ENCODE peak calls at places on chromosome 13, in eight cellular contexts. X is NCI-H774; S is mucosa of gallbladder; P is caudate nucleus; U is Right ventricle myocardium superior; M is stimulated activated CD8-positive, alpha-beta memory T cell treated with anti-CD3 and anti-CD28 coated beads, Interleukin-15, amount 100 ng/mL, for 4 hours; L is T-cell; C is NCI-H2029 treated with DMSO at 0.1 percent for 48 hours. V is an unnamed sample.
A peak's percentile ranks its signal among the peaks of the same experiment; 100 is the strongest.

GRCh38 chr13:109610517-109610916 is 175.9 kb downstream of the IRS2 start:
- DNase-seq in X (no peak), P (no peak), U (peak; percentile 70), M (no peak), L (peak; percentile 33), C (no peak), S (no peak), V (peak; percentile 29)

GRCh38 chr13:99215466-99215865 is 14.8 kb downstream of the UBAC2 start:
- DNase-seq in U (no peak), X (no peak), L (peak; percentile 72), M (no peak), S (no peak), P (no peak), C (no peak), V (peak; percentile 22)

GRCh38 chr13:112782433-112783010 is 92.7 kb downstream of the ATP11A start:
- DNase-seq in S (no peak), P (no peak), X (no peak), U (no peak), C (no peak), L (no peak), M (no peak), V (no peak)

GRCh38 chr13:37144661-37145060 is 39.2 kb upstream of the CSNK1A1L start:
- DNase-seq in M (no peak), C (no peak), P (no peak), X (no peak), L (no peak), S (no peak), U (no peak), V (no peak)

GRCh38 chr13:113489549-113490495 is 689 bp downstream of the DCUN1D2 start:
- DNase-seq in C (no peak), X (peak; percentile 67), U (no peak), S (no peak), P (peak; percentile 45), M (peak; percentile 4), L (peak; percentile 28), V (peak; percentile 43)

GRCh38 chr13:21138561-21138960 is 37.8 kb downstream of the SKA3 start:
- DNase-seq in U (no peak), X (no peak), S (no peak), L (no peak), M (no peak), C (no peak), P (no peak), V (peak; percentile 78)

GRCh38 chr13:70613295-70613694 is 505.0 kb upstream of the KLHL1 start:
- DNase-seq in P (no peak), X (no peak), S (no peak), M (no peak), L (no peak), C (no peak), U (no peak), V (no peak)

GRCh38 chr13:94996445-94996844 is 284.1 kb upstream of the SOX21 start:
- DNase-seq in P (no peak), S (no peak), C (no peak), X (no peak), L (no peak), U (no peak), M (no peak), V (no peak)

GRCh38 chr13:48892311-48892710 is 83.4 kb upstream of the FNDC3A start:
- DNase-seq in X (no peak), P (no peak), U (no peak), S (no peak), C (no peak), L (no peak), M (no peak), V (peak; percentile 19)

GRCh38 chr13:92829930-92830329 is 396.7 kb upstream of the GPC6 start:
- DNase-seq in S (no peak), L (no peak), C (no peak), U (no peak), X (no peak), P (no peak), M (no peak), V (no peak)

GRCh38 chr13:75258159-75258782 is 223.7 kb downstream of the TBC1D4 start:
- DNase-seq in L (no peak), P (no peak), X (no peak), M (no peak), U (no peak), S (no peak), C (no peak), V (peak; percentile 46)

GRCh38 chr13:79936368-79937136 is 404.4 kb downstream of the SPRY2 start:
- DNase-seq in S (peak; percentile 28), L (no peak), C (no peak), U (no peak), P (peak; percentile 73), X (no peak), M (no peak), V (peak; percentile 100)

GRCh38 chr13:21481359-21481758 is 22.3 kb upstream of the ZDHHC20 start:
- DNase-seq in M (no peak), L (no peak), P (no peak), S (no peak), U (no peak), X (peak; percentile 62), C (peak; percentile 26), V (no peak)

GRCh38 chr13:74979703-74980102 is 502.3 kb downstream of the TBC1D4 start:
- DNase-seq in U (no peak), M (no peak), C (no peak), P (no peak), S (no peak), X (no peak), L (no peak), V (no peak)

GRCh38 chr13:50227356-50227755 is 212.1 kb downstream of the KCNRG start:
- DNase-seq in X (no peak), M (no peak), C (no peak), U (no peak), S (no peak), L (no peak), P (no peak), V (no peak)

GRCh38 chr13:98141938-98142426 is 912 bp upstream of the FARP1 start:
- DNase-seq in L (no peak), M (no peak), S (no peak), U (peak; percentile 46), C (no peak), X (no peak), P (no peak), V (no peak)

GRCh38 chr13:97856001-97856675 is 97.3 kb upstream of the IPO5 start:
- DNase-seq in X (no peak), P (peak; percentile 4), L (no peak), S (no peak), C (no peak), M (no peak), U (peak; percentile 63), V (no peak)

GRCh38 chr13:44578064-44578394 is 1.9 kb upstream of the TSC22D1 start:
- DNase-seq in X (peak; percentile 29), C (no peak), P (no peak), L (no peak), U (no peak), S (no peak), M (no peak), V (no peak)

GRCh38 chr13:28475916-28476725 is 18.8 kb downstream of the FLT1 start:
- DNase-seq in S (no peak), L (no peak), C (no peak), X (no peak), P (no peak), U (no peak), M (no peak), V (peak; percentile 47)

GRCh38 chr13:65932587-65933239 is 1297.4 kb downstream of the PCDH9 start:
- DNase-seq in M (no peak), U (no peak), X (no peak), S (no peak), P (no peak), C (no peak), L (no peak), V (no peak)

GRCh38 chr13:110274687-110275086 is 32.3 kb downstream of the COL4A1 start:
- DNase-seq in X (no peak), L (no peak), U (no peak), P (no peak), C (no peak), S (no peak), M (no peak), V (peak; percentile 52)

GRCh38 chr13:43800828-43801227 is 14.1 kb upstream of the ENOX1 start:
- DNase-seq in L (no peak), S (no peak), C (no peak), P (no peak), U (no peak), X (no peak), M (no peak), V (no peak)

GRCh38 chr13:46119883-46120614 is 15.2 kb upstream of the CPB2 start:
- DNase-seq in M (no peak), X (no peak), P (no peak), C (no peak), L (no peak), S (peak; percentile 53), U (no peak), V (peak; percentile 91)

GRCh38 chr13:46492946-46493345 is 60.0 kb upstream of the LRCH1 start:
- DNase-seq in L (no peak), U (no peak), X (no peak), S (peak; percentile 14), C (no peak), P (no peak), M (no peak), V (peak; percentile 66)

GRCh38 chr13:94088742-94089141 is 390.7 kb downstream of the DCT start:
- DNase-seq in L (no peak), X (no peak), M (no peak), U (no peak), P (no peak), C (no peak), S (no peak), V (no peak)

GRCh38 chr13:44815507-44816074 is 173.7 kb downstream of the NUFIP1 start:
- DNase-seq in S (peak; percentile 59), L (no peak), P (peak; percentile 52), U (no peak), M (no peak), X (no peak), C (no peak), V (no peak)

GRCh38 chr13:100773923-100774641 is 99.5 kb upstream of the TMTC4 start:
- DNase-seq in X (peak; percentile 27), U (no peak), S (no peak), P (no peak), M (no peak), L (no peak), C (no peak), V (no peak)

GRCh38 chr13:103788061-103788652 is 721.9 kb upstream of the SLC10A2 start:
- DNase-seq in X (no peak), S (no peak), C (no peak), M (no peak), P (no peak), L (no peak), U (peak; percentile 38), V (no peak)

GRCh38 chr13:94433055-94433947 is 46.2 kb downstream of the DCT start:
- DNase-seq in X (no peak), P (no peak), C (no peak), L (no peak), M (no peak), U (peak; percentile 47), S (no peak), V (no peak)

GRCh38 chr13:53123536-53123935 is 94.9 kb downstream of the OLFM4 start:
- DNase-seq in C (no peak), L (no peak), M (no peak), P (no peak), X (no peak), S (no peak), U (no peak), V (no peak)

GRCh38 chr13:19150712-19151228 is 30.9 kb downstream of the TUBA3C start:
- DNase-seq in C (no peak), L (no peak), U (no peak), M (no peak), X (no peak), P (no peak), S (no peak), V (no peak)

GRCh38 chr13:33236021-33236420 is 49.5 kb downstream of the STARD13 start:
- DNase-seq in M (no peak), S (no peak), P (no peak), C (no peak), L (no peak), X (no peak), U (no peak), V (peak; percentile 49)

V was measured in lung microvascular endothelial cell.